ENCODE peak calls at places on chromosomes 2 and 18, in seven cellular contexts. Q is SJSA1, A is pancreas, S is transverse colon, C is iPS DF 6.9, J is body of pancreas, M is right atrium auricular region. I is an unnamed sample.

GRCh38 chr2:221943078-221943810 is 355.6 kb downstream of the PAX3 start:
- DNase-seq in S (peak; percentile 51), C (no peak), J (peak; percentile 6), Q (no peak), A (no peak), M (no peak), I (no peak)

GRCh38 chr2:174180837-174181236 is 67.5 kb downstream of the OLA1 start:
- DNase-seq in M (no peak), S (no peak), C (no peak), J (no peak), A (no peak), Q (no peak), I (no peak)

GRCh38 chr2:236571161-236571560 is 1.5 kb downstream of the ACKR3 start:
- DNase-seq in S (no peak), M (no peak), A (peak; percentile 26), C (no peak), J (peak; percentile 39), Q (no peak), I (no peak)

GRCh38 chr2:126543081-126543480 is 112.9 kb upstream of the GYPC start:
- DNase-seq in Q (no peak), C (no peak), A (no peak), J (no peak), S (no peak), M (no peak), I (no peak)

GRCh38 chr2:225274751-225275150 is 124.8 kb upstream of the NYAP2 start:
- DNase-seq in M (no peak), Q (no peak), C (no peak), J (peak; percentile 31), S (no peak), A (peak; percentile 9), I (no peak)

GRCh38 chr2:46275995-46276394 is 21.2 kb upstream of the EPAS1 start:
- DNase-seq in C (no peak), Q (no peak), S (peak; percentile 31), A (no peak), M (peak; percentile 73), J (no peak), I (peak; percentile 51)

GRCh38 chr18:45548614-45549013 is 66.7 kb upstream of the SLC14A2 start:
- DNase-seq in J (no peak), C (no peak), M (no peak), A (no peak), Q (no peak), S (no peak), I (no peak)

GRCh38 chr18:48902023-48902855 is 48.5 kb downstream of the SMAD7 start:
- DNase-seq in Q (peak; percentile 97), S (peak; percentile 75), M (peak; percentile 92), C (no peak), J (peak; percentile 89), A (peak; percentile 75), I (peak; percentile 72)

GRCh38 chr18:7898181-7898580 is 331.1 kb downstream of the PTPRM start:
- DNase-seq in J (no peak), C (no peak), A (no peak), S (no peak), Q (no peak), M (no peak), I (no peak)

GRCh38 chr18:11009869-11010268 is 139.5 kb downstream of the PIEZO2 start:
- DNase-seq in A (no peak), J (no peak), Q (no peak), M (no peak), S (no peak), C (no peak), I (no peak)

GRCh38 chr18:61855127-61855991 is 37.4 kb downstream of the RNF152 start:
- DNase-seq in A (no peak), Q (no peak), M (no peak), C (no peak), J (no peak), S (no peak), I (no peak)

GRCh38 chr2:231167745-231168459 is 30.5 kb upstream of the ARMC9 start:
- DNase-seq in Q (no peak), C (no peak), M (no peak), J (no peak), S (no peak), A (no peak), I (no peak)

GRCh38 chr2:205636549-205636948 is 45.8 kb upstream of the NRP2 start:
- DNase-seq in Q (no peak), S (no peak), J (no peak), C (no peak), A (no peak), M (no peak), I (no peak)

GRCh38 chr2:205640713-205641112 is 41.6 kb upstream of the NRP2 start:
- DNase-seq in A (no peak), S (no peak), M (no peak), J (no peak), C (no peak), Q (no peak), I (no peak)

GRCh38 chr2:205637037-205637602 is 45.2 kb upstream of the NRP2 start:
- DNase-seq in Q (no peak), S (no peak), J (no peak), C (no peak), M (no peak), A (no peak), I (no peak)

GRCh38 chr2:205633994-205634393 is 48.3 kb upstream of the NRP2 start:
- DNase-seq in A (no peak), C (no peak), S (no peak), J (no peak), Q (no peak), M (no peak), I (no peak)

DNA sequence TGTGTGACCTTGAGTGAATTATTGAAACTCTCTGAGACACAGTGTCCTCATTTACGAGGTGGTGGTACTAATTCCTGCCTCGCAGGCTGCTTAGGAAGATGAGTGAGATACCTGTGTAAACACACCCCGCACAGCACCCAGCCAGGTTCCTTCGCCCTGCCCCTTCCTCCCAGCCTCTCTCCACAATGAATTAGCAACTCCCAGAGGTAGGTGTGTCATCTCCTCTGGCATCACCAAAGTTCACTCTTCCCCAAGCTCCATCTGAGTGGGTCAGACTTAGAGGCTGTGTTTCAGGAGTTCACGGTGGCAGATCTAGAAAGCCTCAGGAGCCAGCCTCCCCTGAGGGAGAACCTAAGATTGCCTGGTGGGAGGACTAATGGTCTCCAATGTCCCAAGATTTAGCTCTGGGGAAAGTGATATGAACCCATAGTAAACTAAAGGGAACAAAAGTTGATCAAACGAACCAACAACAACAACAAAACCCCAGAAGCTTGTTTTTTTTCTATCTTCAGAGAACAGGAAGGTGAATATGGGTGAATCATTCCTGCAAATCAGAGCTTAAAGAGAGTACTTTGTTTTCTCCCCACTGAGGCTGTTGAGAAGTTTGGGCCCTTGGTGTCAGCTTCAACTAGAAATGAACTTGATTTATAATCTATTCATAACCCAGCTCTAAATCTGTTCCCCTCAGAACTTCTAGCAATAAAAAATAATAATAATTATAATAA is 44.4 kb upstream of the NRP2 start:
- DNase-seq in J (no peak), A (no peak), C (no peak), Q (no peak), M (no peak), S (no peak), I (no peak)
- H3K9me3 ChIP-seq in J (no peaks in the 10 kb centered on the region), A (no peaks in the 10 kb centered on the region), C (no peaks in the 10 kb centered on the region), Q (no peaks in the 10 kb centered on the region), M (no peaks in the 10 kb centered on the region), S (no peaks in the 10 kb centered on the region), I (no peaks in the 10 kb centered on the region)

DNA sequence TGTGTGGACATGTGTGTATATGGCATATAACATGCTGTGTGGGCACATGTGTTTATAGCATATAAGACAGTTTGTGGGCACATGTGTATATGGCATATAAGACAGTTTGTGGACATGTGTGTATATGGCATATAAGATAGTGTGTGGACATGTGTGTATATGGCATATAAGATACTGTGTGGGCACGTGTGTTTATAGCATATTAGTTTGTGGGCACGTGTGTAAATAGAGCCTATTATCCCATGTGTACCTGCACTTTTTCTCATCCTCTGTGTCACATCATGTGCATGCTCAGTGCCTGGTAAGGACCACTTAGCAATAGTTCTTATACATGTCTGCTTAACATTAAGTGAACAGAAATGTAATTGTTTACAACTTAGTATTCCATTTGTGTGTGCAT is 45.2 kb downstream of the TPO start:
- DNase-seq in A (no peak), S (no peak), J (no peak), C (no peak), Q (no peak), M (no peak), I (no peak)
- H3K9me3 ChIP-seq in A (no peaks in the 10 kb centered on the region), S (no peaks in the 10 kb centered on the region), J (no peaks in the 10 kb centered on the region), C (no peaks in the 10 kb centered on the region), Q (no peaks in the 10 kb centered on the region), M (no peaks in the 10 kb centered on the region), I (no peaks in the 10 kb centered on the region)

GRCh38 chr2:240524963-240525718 is 32.6 kb downstream of the ANKMY1 start:
- DNase-seq in Q (peak; percentile 19), M (no peak), A (no peak), S (no peak), J (no peak), C (no peak), I (no peak)

GRCh38 chr2:240522406-240522805 is 35.4 kb downstream of the ANKMY1 start:
- DNase-seq in Q (peak; percentile 31), S (no peak), J (no peak), M (no peak), C (no peak), A (no peak), I (no peak)

GRCh38 chr2:240520974-240521350 is 36.8 kb downstream of the ANKMY1 start:
- DNase-seq in C (no peak), M (no peak), A (no peak), J (no peak), S (no peak), Q (peak; percentile 34), I (no peak)

GRCh38 chr2:240525802-240526201 is 32.0 kb downstream of the ANKMY1 start:
- DNase-seq in A (no peak), C (no peak), J (no peak), Q (peak; percentile 36), S (no peak), M (no peak), I (no peak)

DNA sequence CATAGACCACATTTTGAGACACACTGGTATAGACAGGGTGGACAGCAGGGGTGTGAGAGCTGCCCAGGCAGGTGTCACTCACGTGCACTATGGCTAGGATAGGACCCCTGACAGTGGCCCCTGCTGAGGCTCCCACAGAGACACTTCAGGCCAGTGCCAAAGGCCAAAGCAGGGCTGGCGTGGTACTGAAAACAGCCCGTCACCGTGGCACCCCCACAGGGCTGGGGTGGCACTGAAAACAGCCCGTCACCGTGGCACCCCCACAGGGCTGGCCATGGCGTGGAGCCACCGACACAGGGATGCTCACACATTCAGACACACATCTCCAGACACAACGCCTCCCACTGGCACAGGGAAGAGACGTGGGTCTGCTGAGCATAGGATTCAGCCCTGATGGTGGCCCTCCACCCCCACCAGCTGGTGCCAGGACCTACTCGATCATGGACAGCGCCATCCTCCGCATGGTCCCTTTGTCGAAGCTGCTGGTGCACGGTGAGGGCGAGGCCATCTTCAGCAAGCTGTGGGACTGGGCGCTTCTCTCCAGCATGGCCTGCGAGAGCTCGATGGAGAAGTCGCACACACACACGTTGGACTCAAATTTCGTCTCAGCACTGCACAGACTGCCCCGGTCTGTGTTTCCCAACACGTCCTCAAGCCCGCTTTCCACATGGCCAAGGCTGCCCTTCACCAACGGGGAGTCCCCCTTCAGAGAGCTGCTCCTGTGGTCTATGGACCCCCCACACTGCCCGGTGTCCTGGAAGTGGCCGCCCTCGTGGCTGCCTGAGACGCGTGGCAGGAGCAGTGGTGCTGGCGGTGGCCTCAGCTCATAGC is 34.1 kb downstream of the ANKMY1 start:
- DNase-seq in S (no peak), Q (peak; percentile 36), M (no peak), J (no peak), C (no peak), A (no peak), I (no peak)
- H3K9me3 ChIP-seq in S (peaks cover 12% of the 10 kb centered on the region), Q (peaks cover 15% of the 10 kb centered on the region), M (no peaks in the 10 kb centered on the region), J (no peaks in the 10 kb centered on the region), C (peaks cover 8% of the 10 kb centered on the region), A (no peaks in the 10 kb centered on the region), I (peaks cover 16% of the 10 kb centered on the region)

GRCh38 chr18:9604348-9604747 is 10.0 kb downstream of the PPP4R1 start:
- DNase-seq in C (no peak), M (no peak), Q (no peak), A (no peak), J (no peak), S (no peak), I (no peak)
- H3K9me3 ChIP-seq in C (no peaks in the 10 kb centered on the region), M (no peaks in the 10 kb centered on the region), Q (no peaks in the 10 kb centered on the region), A (no peaks in the 10 kb centered on the region), J (no peaks in the 10 kb centered on the region), S (no peaks in the 10 kb centered on the region), I (peaks cover 11% of the 10 kb centered on the region)